ENCODE peak calls at places on chromosome 6, in five cellular contexts. J is HEK293T, R is HepG2, T is H1, Z is GM12878. C is an unnamed sample.

GRCh38 chr6:142960098-142960497 is 15.1 kb upstream of the HIVEP2 start:
- DNase-seq in J (no peak), R (no peak), T (no peak), Z (no peak), C (no peak)

GRCh38 chr6:52155791-52156576 is 30.2 kb upstream of the IL17A start:
- DNase-seq in J (no peak), R (no peak), T (peak), Z (peak), C (peak)

GRCh38 chr6:13673825-13674444 is 37.7 kb downstream of the RANBP9 start:
- DNase-seq in J (no peak), R (no peak), T (no peak), Z (no peak), C (no peak)

GRCh38 chr6:3796396-3796795 is 44.9 kb upstream of the PXDC1 start:
- DNase-seq in J (no peak), R (no peak), T (no peak), Z (no peak), C (no peak)

GRCh38 chr6:159170333-159170672 is 1.1 kb downstream of the FNDC1 start:
- DNase-seq in J (no peak), R (no peak), T (no peak), Z (no peak), C (no peak)

GRCh38 chr6:43627008-43627825 is 1.8 kb downstream of the GTPBP2 start:
- DNase-seq in J (peak), R (peak), T (no peak), Z (peak), C (no peak)

GRCh38 chr6:28141500-28142329 is at the start of gene ZKSCAN8:
- DNase-seq in J (peak), R (peak), T (peak), Z (peak), C (peak)

GRCh38 chr6:143694560-143694959 is 16.8 kb downstream of the PHACTR2 start:
- DNase-seq in J (no peak), R (no peak), T (no peak), Z (no peak), C (no peak)

GRCh38 chr6:72963946-72964345 is 261.4 kb downstream of the KHDC1L start:
- DNase-seq in J (no peak), R (no peak), T (no peak), Z (no peak), C (no peak)

GRCh38 chr6:111576302-111576701 is 29.4 kb downstream of the TRAF3IP2 start:
- DNase-seq in J (no peak), R (no peak), T (no peak), Z (no peak), C (no peak)

GRCh38 chr6:134352786-134353480 is 35.0 kb upstream of the SGK1 start:
- DNase-seq in J (no peak), R (no peak), T (no peak), Z (no peak), C (no peak)

GRCh38 chr6:146578054-146578453 is 20.7 kb upstream of the ADGB start:
- DNase-seq in J (no peak), R (no peak), T (no peak), Z (no peak), C (no peak)

DNA sequence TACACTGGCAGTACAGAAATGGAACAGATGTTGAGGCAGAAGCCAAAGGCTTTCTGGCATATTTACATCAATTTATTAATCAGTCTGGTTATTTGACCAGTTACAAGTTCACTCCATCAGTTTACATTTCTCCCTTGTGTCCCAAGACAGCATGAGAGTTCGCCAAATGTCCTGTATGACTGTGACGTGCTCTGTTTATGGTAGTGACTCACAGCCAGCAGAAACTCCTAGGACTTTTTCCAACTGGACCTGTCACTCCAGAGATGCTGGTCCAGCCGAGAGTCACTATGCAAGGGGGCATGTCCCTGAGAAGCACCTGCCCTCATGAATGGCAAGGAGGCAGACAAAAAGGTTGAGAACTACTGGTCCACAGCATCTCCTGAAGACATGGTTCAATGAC is 160.0 kb downstream of the LRFN2 start:
- DNase-seq in J (no peak), R (no peak), T (no peak), Z (no peak), C (no peak)
- TF ChIP-seq SUZ12 in J (no peak), R (no peak), T (no peak), Z (no peak), C (no peak)

GRCh38 chr6:21279619-21280018 is 313.9 kb upstream of the SOX4 start:
- DNase-seq in J (no peak), R (no peak), T (no peak), Z (no peak), C (no peak)

GRCh38 chr6:21278078-21278790 is 315.3 kb upstream of the SOX4 start:
- DNase-seq in J (no peak), R (no peak), T (no peak), Z (no peak), C (no peak)

GRCh38 chr6:21277601-21278043 is 315.9 kb upstream of the SOX4 start:
- DNase-seq in J (no peak), R (no peak), T (peak), Z (no peak), C (peak)

GRCh38 chr6:21281366-21281765 is 312.2 kb upstream of the SOX4 start:
- DNase-seq in J (no peak), R (no peak), T (no peak), Z (no peak), C (no peak)
- TF ChIP-seq SUZ12 in J (no peak), R (no peak), T (no peak), Z (no peak), C (no peak)

DNA sequence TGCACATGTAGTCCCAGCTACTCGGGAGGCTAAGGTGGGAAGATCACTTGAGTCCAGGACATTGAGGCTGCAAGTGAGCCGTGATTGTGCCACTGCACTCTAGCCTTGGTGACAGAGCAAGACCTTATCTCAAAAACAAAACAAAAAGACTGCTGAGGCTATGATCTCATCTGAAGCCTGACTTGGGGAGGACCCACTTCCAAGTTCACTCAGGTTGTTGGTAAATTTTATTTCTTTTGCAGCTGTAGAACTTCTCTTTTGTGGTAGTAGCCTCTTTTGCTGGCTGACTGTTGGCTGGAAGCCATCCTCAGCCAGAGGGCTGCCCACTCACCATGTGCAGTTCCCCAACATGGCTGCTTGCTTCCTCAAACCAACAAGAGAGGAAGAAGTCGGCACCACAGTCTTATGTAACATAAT is 36.8 kb upstream of the ME1 start:
- DNase-seq in J (no peak), R (no peak), T (no peak), Z (no peak), C (no peak)
- TF ChIP-seq SUZ12 in J (no peak), R (no peak), T (no peak), Z (no peak), C (no peak)

DNA sequence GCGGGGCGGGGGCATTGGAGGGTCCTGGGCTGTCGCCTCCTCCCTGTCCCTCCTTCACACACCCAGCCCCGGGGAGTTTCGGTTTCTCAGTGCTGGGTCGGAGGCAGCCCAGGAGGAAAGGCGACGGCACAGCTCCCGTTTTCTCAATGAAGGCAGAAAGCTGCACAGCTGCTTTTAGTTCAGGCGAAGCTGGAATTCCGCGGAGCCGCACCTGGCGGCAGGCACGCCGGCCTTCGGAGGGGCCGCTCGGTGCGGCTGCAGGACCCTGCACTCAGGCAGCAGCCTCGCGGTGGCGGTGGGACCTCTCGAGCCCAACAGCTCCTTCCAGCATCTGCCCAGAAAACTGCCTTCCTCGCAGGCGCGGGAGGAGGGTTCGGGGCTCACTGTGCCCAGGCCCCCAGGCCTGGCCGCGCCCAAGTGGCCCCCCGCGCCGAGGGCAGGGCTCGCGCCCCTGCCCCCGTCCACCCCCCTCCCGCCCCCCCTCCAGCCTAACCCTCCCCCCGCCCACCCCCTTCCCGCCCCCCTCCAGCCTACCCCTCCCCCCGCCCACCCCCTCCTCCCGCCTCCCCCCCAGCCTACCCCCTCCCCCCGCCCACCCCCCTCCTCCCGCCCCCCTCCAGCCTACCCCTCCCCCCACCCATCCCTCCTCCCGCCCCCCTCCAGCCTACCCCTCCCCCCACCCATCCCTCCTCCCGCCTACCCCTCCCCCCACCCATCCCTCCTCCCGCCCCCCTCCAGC is 4.8 kb downstream of the FOXQ1 start:
- DNase-seq in J (no peak), R (peak), T (no peak), Z (peak), C (no peak)
- TF ChIP-seq SUZ12 in J (no peak), R (no peak), T (no peak), Z (no peak), C (no peak)

DNA sequence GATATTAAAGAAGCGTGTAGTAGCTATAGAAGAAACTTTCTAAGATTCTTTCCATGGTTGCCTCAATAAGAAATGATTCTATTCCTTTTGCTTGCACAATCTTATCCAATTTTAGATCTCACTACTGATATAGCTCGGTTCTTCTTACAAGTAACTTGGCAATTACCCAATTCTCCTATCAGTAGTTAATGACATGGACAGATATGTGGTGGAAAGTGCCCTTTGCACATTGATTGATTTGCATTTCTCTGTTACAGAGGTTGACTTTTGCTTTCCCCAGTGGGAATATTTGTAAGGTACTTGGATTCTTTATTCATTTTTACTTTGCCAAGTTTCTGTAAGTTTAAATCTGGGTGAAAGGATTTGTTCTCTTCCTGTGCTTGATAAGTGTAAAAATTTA is 93.7 kb upstream of the QKI start:
- DNase-seq in J (no peak), R (no peak), T (no peak), Z (no peak), C (no peak)
- TF ChIP-seq SUZ12 in J (no peak), R (no peak), T (no peak), Z (no peak), C (no peak)

GRCh38 chr6:154613137-154613676 is 102.7 kb upstream of the CNKSR3 start:
- DNase-seq in J (no peak), R (no peak), T (no peak), Z (no peak), C (no peak)
- TF ChIP-seq SUZ12 in J (no peak), R (no peak), T (no peak), Z (no peak), C (no peak)

DNA sequence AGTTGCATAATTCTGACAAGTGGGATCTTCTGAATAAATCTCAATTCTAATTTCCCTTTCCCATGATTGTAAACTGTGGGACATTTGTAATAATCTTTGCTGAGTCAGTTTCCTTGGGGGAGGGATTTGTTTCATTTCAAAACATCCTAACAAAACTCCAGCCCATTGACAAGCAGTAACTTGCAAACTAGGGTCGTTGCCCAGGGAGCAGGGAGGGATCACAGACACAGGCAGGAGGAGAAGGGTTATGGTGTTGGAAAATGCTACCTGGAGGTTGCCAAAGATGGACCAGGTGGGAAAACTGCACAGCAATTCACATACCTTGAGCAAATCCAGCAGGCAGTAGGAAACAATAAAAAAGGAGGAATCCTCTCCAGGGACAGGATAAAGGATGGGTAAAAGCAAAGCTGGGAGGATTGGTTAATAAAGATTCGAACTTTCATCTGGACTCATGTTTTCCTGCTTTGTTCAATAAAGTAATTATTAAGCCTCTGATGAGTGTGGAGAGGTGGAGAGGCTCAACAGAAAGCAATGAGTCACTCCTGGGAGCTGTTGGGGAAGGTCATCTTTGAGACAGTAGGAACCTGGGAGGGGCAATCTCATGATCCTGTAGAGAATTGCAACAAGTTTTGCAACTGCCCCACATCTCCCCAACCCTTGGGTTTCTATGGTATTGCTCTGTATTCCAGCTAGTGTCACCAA is 87.3 kb upstream of the AKIRIN2 start:
- DNase-seq in J (no peak), R (peak), T (no peak), Z (no peak), C (no peak)
- TF ChIP-seq SUZ12 in J (no peak), R (no peak), T (no peak), Z (no peak), C (no peak)

GRCh38 chr6:74611220-74611619 is 594.6 kb downstream of the COL12A1 start:
- DNase-seq in J (no peak), R (no peak), T (no peak), Z (no peak), C (no peak)

GRCh38 chr6:74607934-74608333 is 597.9 kb downstream of the COL12A1 start:
- DNase-seq in J (no peak), R (no peak), T (no peak), Z (no peak), C (no peak)

GRCh38 chr6:74607468-74607867 is 598.4 kb downstream of the COL12A1 start:
- DNase-seq in J (no peak), R (no peak), T (no peak), Z (no peak), C (no peak)

GRCh38 chr6:74606488-74607135 is 599.2 kb downstream of the COL12A1 start:
- DNase-seq in J (no peak), R (no peak), T (no peak), Z (no peak), C (no peak)

DNA sequence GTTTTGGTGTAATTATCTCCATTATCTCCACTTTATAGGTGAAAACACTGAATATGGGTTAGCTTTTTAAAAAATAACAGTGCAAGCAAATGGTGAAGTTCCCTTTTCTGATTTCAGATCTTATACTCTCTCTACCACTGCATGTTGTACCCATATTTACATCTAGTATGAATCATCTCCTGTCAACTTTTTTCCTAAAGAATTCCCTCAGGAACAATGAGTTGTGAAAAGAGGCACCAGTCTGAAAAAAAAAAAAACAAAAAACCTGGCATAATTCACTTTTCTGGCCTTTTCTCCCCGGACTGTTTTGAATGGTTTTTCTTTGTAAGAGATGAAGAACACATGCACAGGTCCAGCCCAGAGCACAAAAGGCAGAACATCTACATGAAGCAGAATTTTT is 596.0 kb downstream of the COL12A1 start:
- DNase-seq in J (no peak), R (no peak), T (no peak), Z (no peak), C (no peak)
- TF ChIP-seq SUZ12 in J (no peak), R (no peak), T (no peak), Z (no peak), C (no peak)

GRCh38 chr6:109052852-109053251 is 41.8 kb downstream of the SESN1 start:
- DNase-seq in J (no peak), R (no peak), T (no peak), Z (no peak), C (no peak)

GRCh38 chr6:109051301-109051700 is 43.3 kb downstream of the SESN1 start:
- DNase-seq in J (no peak), R (peak), T (no peak), Z (no peak), C (no peak)

GRCh38 chr6:109050447-109051102 is 44.1 kb downstream of the SESN1 start:
- DNase-seq in J (no peak), R (peak), T (no peak), Z (no peak), C (no peak)

GRCh38 chr6:109053285-109053684 is 41.4 kb downstream of the SESN1 start:
- DNase-seq in J (peak), R (no peak), T (no peak), Z (no peak), C (no peak)

GRCh38 chr6:109052015-109052651 is 42.5 kb downstream of the SESN1 start:
- DNase-seq in J (no peak), R (no peak), T (no peak), Z (no peak), C (no peak)
- TF ChIP-seq SUZ12 in J (no peak), R (no peak), T (no peak), Z (no peak), C (no peak)

C was measured in NT2/D1.